ENCODE peak calls at places on chromosome 17, in four cellular contexts. R, L, I and Q are unnamed samples.

GRCh38 chr17:43701318-43701743 is 39.6 kb upstream of the MEOX1 start:
- DNase-seq in R (no peak), L (no peak), I (peak), Q (peak)

GRCh38 chr17:49015179-49015923 is 18.2 kb downstream of the IGF2BP1 start:
- DNase-seq in R (no peak), L (no peak), I (no peak), Q (no peak)

GRCh38 chr17:34562387-34562786 is 17.0 kb upstream of the TMEM132E start:
- DNase-seq in R (peak), L (peak), I (no peak), Q (no peak)

GRCh38 chr17:14950216-14950615 is 314.9 kb downstream of the PMP22 start:
- DNase-seq in R (no peak), L (no peak), I (no peak), Q (peak)

GRCh38 chr17:9467518-9467917 is 108.1 kb downstream of the STX8 start:
- DNase-seq in R (no peak), L (no peak), I (no peak), Q (no peak)

GRCh38 chr17:55845385-55845784 is 94.5 kb downstream of the PCTP start:
- DNase-seq in R (no peak), L (peak), I (no peak), Q (peak)

GRCh38 chr17:31824771-31825360 is 34.2 kb downstream of the COPRS start:
- DNase-seq in R (no peak), L (no peak), I (no peak), Q (peak)

GRCh38 chr17:13736915-13737314 is 135.2 kb upstream of the HS3ST3A1 start:
- DNase-seq in R (no peak), L (no peak), I (no peak), Q (peak)

GRCh38 chr17:63549289-63549945 is 860 bp upstream of the DCAF7 start:
- DNase-seq in R (no peak), L (no peak), I (no peak), Q (no peak)

GRCh38 chr17:18323007-18323406 is 7.9 kb downstream of the SMCR8 start:
- DNase-seq in R (no peak), L (peak), I (no peak), Q (peak)
- TF ChIP-seq RCOR1 in R (no peak), L (no peak), I (no peak), Q (no peak)

GRCh38 chr17:80426671-80427326 is 11.8 kb downstream of the ENDOV start:
- DNase-seq in R (peak), L (peak), I (peak), Q (peak)
- TF ChIP-seq RCOR1 in R (no peak), L (no peak), I (no peak), Q (no peak)

DNA sequence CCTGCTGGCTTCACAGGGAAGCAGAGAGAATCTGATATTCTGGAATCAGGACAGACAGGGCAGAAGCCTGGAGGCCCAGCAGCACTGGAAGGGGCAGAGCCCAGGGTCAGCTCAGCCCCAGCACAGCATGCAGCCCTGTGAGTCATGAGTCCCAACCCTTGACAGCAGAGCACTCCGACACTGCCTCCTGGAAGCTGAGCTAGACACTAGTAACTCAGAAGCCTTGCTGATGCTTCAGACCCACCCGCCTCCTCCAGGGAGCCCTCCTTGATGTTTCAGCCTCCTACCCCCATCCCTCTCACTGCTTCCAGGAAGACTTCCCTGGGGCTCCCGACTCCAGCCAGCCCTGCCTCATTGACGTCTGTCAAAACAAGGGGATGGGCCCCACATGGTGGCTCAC is 6.9 kb downstream of the CAMKK1 start:
- DNase-seq in R (no peak), L (peak), I (no peak), Q (peak)
- TF ChIP-seq RCOR1 in R (no peak), L (no peak), I (no peak), Q (peak)

GRCh38 chr17:7878234-7878633 is 10.4 kb upstream of the CHD3 start:
- DNase-seq in R (no peak), L (no peak), I (no peak), Q (no peak)

GRCh38 chr17:7881655-7882054 is 6.9 kb upstream of the CHD3 start:
- DNase-seq in R (no peak), L (no peak), I (no peak), Q (no peak)

GRCh38 chr17:7882629-7883028 is 6.0 kb upstream of the CHD3 start:
- DNase-seq in R (no peak), L (no peak), I (no peak), Q (no peak)

GRCh38 chr17:7882068-7882467 is 6.5 kb upstream of the CHD3 start:
- DNase-seq in R (no peak), L (no peak), I (no peak), Q (no peak)

DNA sequence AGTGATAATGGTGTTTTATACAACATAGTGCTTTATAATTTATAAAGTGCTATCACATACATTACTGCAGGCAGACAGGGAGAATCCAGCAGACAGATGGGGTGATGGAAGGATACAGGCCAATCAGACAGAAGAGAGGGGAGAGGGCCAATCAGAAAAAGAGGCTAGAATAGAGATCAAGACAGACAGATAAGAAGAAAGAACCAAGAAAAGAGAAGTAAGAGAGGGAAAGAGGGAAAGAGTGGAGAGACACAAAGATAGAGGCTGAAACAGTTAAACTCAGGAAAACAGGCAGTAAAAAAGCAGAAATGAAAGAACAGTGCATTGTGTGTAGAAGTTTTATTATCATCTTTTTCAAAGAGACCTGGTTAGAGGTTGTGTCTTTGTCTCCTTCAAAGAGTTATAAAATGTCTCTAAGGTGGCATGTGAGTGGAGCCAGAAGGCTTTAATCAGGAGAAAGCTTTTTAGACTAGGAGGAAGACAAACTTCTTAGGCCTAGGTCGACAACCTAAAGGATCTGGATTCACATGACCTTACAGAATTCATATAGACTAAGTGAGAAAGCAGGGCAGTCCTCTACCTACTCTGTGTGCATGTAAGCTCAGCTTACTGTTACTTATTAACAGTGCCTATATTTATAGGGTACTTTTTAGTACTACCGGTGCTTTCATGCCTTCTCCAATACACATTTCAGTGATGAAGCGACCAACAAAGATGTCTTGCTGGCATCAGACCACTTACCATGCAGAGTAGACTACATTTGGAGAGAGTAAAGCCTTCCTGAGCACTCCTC is 8.3 kb upstream of the CHD3 start:
- DNase-seq in R (peak), L (no peak), I (no peak), Q (no peak)
- TF ChIP-seq RCOR1 in R (no peak), L (no peak), I (no peak), Q (no peak)

GRCh38 chr17:65054602-65055001 is 1.9 kb downstream of the GNA13 start:
- DNase-seq in R (no peak), L (no peak), I (no peak), Q (no peak)
- TF ChIP-seq RCOR1 in R (no peak), L (no peak), I (no peak), Q (no peak)

GRCh38 chr17:80030730-80031410 is 4.8 kb downstream of the TBC1D16 start:
- DNase-seq in R (no peak), L (no peak), I (no peak), Q (no peak)
- TF ChIP-seq RCOR1 in R (no peak), L (no peak), I (no peak), Q (no peak)

GRCh38 chr17:58367462-58367861 is 15.5 kb upstream of the SUPT4H1 start:
- DNase-seq in R (peak), L (no peak), I (no peak), Q (no peak)

GRCh38 chr17:58369214-58370031 is 17.4 kb upstream of the SUPT4H1 start:
- DNase-seq in R (no peak), L (no peak), I (no peak), Q (no peak)

GRCh38 chr17:58370309-58370708 is 18.3 kb upstream of the SUPT4H1 start:
- DNase-seq in R (no peak), L (no peak), I (no peak), Q (no peak)

GRCh38 chr17:58370716-58371115 is 18.7 kb upstream of the SUPT4H1 start:
- DNase-seq in R (no peak), L (no peak), I (no peak), Q (no peak)

GRCh38 chr17:58368860-58369213 is 16.8 kb upstream of the SUPT4H1 start:
- DNase-seq in R (no peak), L (no peak), I (no peak), Q (no peak)
- TF ChIP-seq RCOR1 in R (no peak), L (no peak), I (no peak), Q (no peak)

DNA sequence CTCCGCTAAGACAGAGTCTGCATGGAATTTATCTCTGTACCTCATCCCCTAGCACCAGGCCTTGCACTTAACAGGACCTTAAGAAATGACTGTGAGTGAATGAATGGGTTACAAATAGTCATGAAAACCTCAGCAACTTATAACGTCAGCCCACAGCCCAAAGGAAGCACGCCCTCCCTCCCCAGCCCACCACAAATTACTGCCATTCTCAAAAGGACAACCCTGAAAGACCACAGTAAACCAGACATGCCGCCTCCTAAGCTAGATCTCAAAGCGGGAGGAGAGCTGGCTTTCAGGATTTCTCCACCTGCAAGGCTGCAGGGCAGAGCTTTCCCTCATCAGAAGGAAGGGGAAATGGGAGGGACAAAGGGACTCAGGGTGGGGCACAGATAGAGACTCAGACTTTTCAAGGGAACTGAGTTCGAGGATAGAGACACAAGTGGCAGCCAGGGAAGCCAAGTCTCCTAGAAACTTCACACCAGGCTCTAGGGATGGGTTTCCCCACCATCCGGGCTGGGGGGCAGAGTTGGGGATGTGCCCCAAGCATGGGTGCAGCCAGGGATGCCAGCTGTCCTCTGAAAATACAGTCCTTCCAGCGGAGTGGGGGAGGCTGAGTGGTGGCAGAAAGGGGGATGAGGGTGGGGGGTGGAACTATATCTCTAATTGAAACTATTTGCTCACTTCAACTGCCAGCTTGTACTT is 56.7 kb downstream of the PLXDC1 start:
- DNase-seq in R (no peak), L (no peak), I (no peak), Q (no peak)
- TF ChIP-seq RCOR1 in R (no peak), L (no peak), I (no peak), Q (no peak)

DNA sequence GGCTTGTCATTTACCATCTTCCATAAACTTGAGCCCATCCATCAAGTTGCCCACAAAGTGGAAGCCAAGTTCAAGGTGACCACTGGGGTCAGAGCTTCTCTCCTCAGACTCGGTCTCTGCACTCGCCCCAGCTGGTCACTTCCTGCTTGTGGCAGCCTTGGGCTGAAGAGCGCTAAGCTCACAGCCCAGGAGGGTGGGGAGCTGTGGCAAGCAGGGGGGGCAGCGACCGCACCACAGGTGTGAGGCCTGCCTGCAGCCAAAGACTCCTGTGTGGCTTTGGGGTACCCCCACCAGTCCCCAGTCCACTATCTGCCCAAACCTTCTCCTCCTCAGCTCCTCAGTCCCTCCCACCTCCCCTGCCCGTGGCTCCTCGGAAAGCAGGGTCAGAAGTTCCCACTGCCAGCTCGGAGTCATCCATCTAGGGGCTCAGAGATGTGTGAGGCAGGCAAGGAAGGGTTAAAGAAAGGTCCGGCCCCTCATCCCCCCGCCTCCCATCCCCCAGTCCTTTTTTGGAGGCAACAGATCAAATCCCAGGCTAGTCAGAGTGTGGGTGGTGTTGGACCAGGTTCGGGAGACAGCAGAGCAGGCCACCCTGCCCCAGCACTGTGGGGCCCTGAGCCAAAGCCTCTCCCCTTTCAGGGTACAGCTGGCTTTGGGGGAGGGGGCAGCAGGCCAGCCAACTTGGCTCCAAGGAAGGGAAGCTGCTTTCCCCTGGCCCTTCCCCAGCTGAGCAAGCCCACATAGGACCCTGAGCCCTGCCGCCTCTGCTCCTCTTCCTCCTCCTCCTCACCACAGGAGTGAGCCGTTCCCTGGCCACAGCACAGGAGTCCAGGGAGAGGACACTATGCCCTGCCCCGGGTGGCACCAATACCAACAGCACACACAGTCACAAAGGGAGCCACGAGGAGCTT is 3.2 kb downstream of the CSF3 start:
- DNase-seq in R (no peak), L (no peak), I (no peak), Q (no peak)
- TF ChIP-seq RCOR1 in R (no peak), L (no peak), I (no peak), Q (no peak)

DNA sequence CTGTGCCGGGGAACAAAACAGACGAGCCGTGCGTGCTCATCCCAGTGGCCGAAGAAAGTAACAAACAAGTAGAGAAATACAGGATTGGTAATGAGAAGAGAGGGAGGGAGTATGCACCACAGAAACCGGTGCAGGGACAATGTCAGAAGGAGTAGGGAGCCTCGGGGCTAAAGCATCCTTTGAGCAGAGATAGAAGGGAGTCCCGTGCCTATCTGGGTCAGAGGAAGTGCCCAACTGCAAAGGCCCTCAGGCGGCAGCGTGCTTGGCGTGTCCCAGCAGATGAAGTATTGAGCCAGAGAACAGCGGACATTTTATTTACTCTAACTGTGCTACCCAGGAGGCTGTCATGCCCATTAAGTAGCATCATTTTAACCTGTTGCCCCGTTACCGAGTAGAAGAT is 114.9 kb upstream of the CACNG5 start:
- DNase-seq in R (no peak), L (no peak), I (no peak), Q (no peak)
- TF ChIP-seq RCOR1 in R (no peak), L (no peak), I (no peak), Q (no peak)